ENCODE peak calls at places on chromosomes 13 and 19, in seven cellular contexts. One of them, this sample, is unnamed.
A peak's percentile ranks its signal among the peaks of the same experiment; 100 is the strongest.

GRCh38 chr19:7250951-7251350 is 43.3 kb downstream of the INSR start:
- DNase-seq in fibroblast of the aortic adventitia: peak; percentile 27
- DNase-seq in body of pancreas: no peak
- DNase-seq in WERI-Rb-1: no peak
- DNase-seq in GM12865: no peak
- DNase-seq in testis: no peak
- DNase-seq in fibroblast of pulmonary artery: no peak
- DNase-seq in this sample: no peak

GRCh38 chr13:99634672-99635071 is 133.4 kb downstream of the TM9SF2 start:
- DNase-seq in GM12865: no peak
- DNase-seq in fibroblast of pulmonary artery: no peak
- DNase-seq in body of pancreas: no peak
- DNase-seq in testis: no peak
- DNase-seq in WERI-Rb-1: no peak
- DNase-seq in fibroblast of the aortic adventitia: no peak
- DNase-seq in this sample: no peak

GRCh38 chr19:47240996-47241918 is 10.3 kb upstream of the BBC3 start:
- DNase-seq in testis: peak; percentile 50
- DNase-seq in fibroblast of the aortic adventitia: peak; percentile 72
- DNase-seq in fibroblast of pulmonary artery: peak; percentile 80
- DNase-seq in WERI-Rb-1: peak; percentile 86
- DNase-seq in body of pancreas: peak; percentile 97
- DNase-seq in GM12865: peak; percentile 72
- DNase-seq in this sample: peak; percentile 84

GRCh38 chr13:21399741-21400140 is 59.4 kb downstream of the ZDHHC20 start:
- DNase-seq in GM12865: no peak
- DNase-seq in WERI-Rb-1: no peak
- DNase-seq in fibroblast of the aortic adventitia: peak; percentile 15
- DNase-seq in testis: no peak
- DNase-seq in body of pancreas: no peak
- DNase-seq in fibroblast of pulmonary artery: peak; percentile 39
- DNase-seq in this sample: peak; percentile 17

GRCh38 chr19:46963093-46963734 is 56.4 kb upstream of the NPAS1 start:
- DNase-seq in body of pancreas: no peak
- DNase-seq in WERI-Rb-1: no peak
- DNase-seq in GM12865: no peak
- DNase-seq in fibroblast of the aortic adventitia: peak; percentile 95
- DNase-seq in testis: no peak
- DNase-seq in fibroblast of pulmonary artery: peak; percentile 98
- DNase-seq in this sample: peak; percentile 87

GRCh38 chr19:11982526-11982925 is 17.7 kb downstream of the ZNF763 start:
- DNase-seq in body of pancreas: no peak
- DNase-seq in fibroblast of the aortic adventitia: no peak
- DNase-seq in fibroblast of pulmonary artery: no peak
- DNase-seq in testis: no peak
- DNase-seq in GM12865: no peak
- DNase-seq in WERI-Rb-1: no peak
- DNase-seq in this sample: no peak

GRCh38 chr13:77737583-77738200 is 40.2 kb downstream of the SLAIN1 start:
- DNase-seq in fibroblast of pulmonary artery: no peak
- DNase-seq in fibroblast of the aortic adventitia: no peak
- DNase-seq in body of pancreas: no peak
- DNase-seq in GM12865: no peak
- DNase-seq in WERI-Rb-1: no peak
- DNase-seq in testis: no peak
- DNase-seq in this sample: no peak

GRCh38 chr19:41297628-41298326 is 12.2 kb upstream of the CCDC97 start:
- DNase-seq in fibroblast of the aortic adventitia: no peak
- DNase-seq in body of pancreas: no peak
- DNase-seq in fibroblast of pulmonary artery: no peak
- DNase-seq in GM12865: peak; percentile 90
- DNase-seq in WERI-Rb-1: no peak
- DNase-seq in testis: no peak
- DNase-seq in this sample: no peak

GRCh38 chr19:42442833-42443232 is at the start of gene CXCL17:
- DNase-seq in GM12865: no peak
- DNase-seq in testis: no peak
- DNase-seq in fibroblast of the aortic adventitia: no peak
- DNase-seq in WERI-Rb-1: no peak
- DNase-seq in body of pancreas: peak; percentile 66
- DNase-seq in fibroblast of pulmonary artery: no peak
- DNase-seq in this sample: no peak

GRCh38 chr19:3658823-3659745 is 32.5 kb upstream of the CACTIN start:
- DNase-seq in WERI-Rb-1: peak; percentile 46
- DNase-seq in body of pancreas: no peak
- DNase-seq in testis: no peak
- DNase-seq in GM12865: no peak
- DNase-seq in fibroblast of the aortic adventitia: no peak
- DNase-seq in fibroblast of pulmonary artery: no peak
- DNase-seq in this sample: no peak

GRCh38 chr19:45340232-45340898 is at the start of gene KLC3:
- DNase-seq in fibroblast of the aortic adventitia: no peak
- DNase-seq in GM12865: no peak
- DNase-seq in testis: peak; percentile 42
- DNase-seq in fibroblast of pulmonary artery: no peak
- DNase-seq in body of pancreas: peak; percentile 68
- DNase-seq in WERI-Rb-1: peak; percentile 47
- DNase-seq in this sample: no peak

GRCh38 chr13:94416454-94417080 is 62.9 kb downstream of the DCT start:
- DNase-seq in fibroblast of pulmonary artery: peak; percentile 35
- DNase-seq in fibroblast of the aortic adventitia: no peak
- DNase-seq in GM12865: peak; percentile 30
- DNase-seq in testis: peak; percentile 23
- DNase-seq in body of pancreas: no peak
- DNase-seq in WERI-Rb-1: peak; percentile 92
- DNase-seq in this sample: peak; percentile 67

GRCh38 chr19:53696951-53697350 is 65.2 kb downstream of the DPRX start:
- DNase-seq in WERI-Rb-1: no peak
- DNase-seq in testis: no peak
- DNase-seq in fibroblast of pulmonary artery: peak; percentile 2
- DNase-seq in fibroblast of the aortic adventitia: no peak
- DNase-seq in GM12865: no peak
- DNase-seq in body of pancreas: no peak
- DNase-seq in this sample: peak; percentile 5

GRCh38 chr19:6536138-6536671 is 5.4 kb downstream of the TNFSF9 start:
- DNase-seq in fibroblast of pulmonary artery: peak; percentile 38
- DNase-seq in body of pancreas: peak; percentile 24
- DNase-seq in GM12865: peak; percentile 99
- DNase-seq in testis: peak; percentile 86
- DNase-seq in fibroblast of the aortic adventitia: peak; percentile 22
- DNase-seq in WERI-Rb-1: peak; percentile 69
- DNase-seq in this sample: peak; percentile 51

GRCh38 chr13:33228645-33229445 is 56.7 kb downstream of the STARD13 start:
- DNase-seq in GM12865: peak; percentile 68
- DNase-seq in fibroblast of pulmonary artery: peak; percentile 72
- DNase-seq in fibroblast of the aortic adventitia: peak; percentile 74
- DNase-seq in WERI-Rb-1: no peak
- DNase-seq in body of pancreas: no peak
- DNase-seq in testis: no peak
- DNase-seq in this sample: peak; percentile 72

GRCh38 chr13:25085125-25085742 is 10.7 kb upstream of the PABPC3 start:
- DNase-seq in WERI-Rb-1: peak; percentile 90
- DNase-seq in fibroblast of the aortic adventitia: peak; percentile 11
- DNase-seq in fibroblast of pulmonary artery: peak; percentile 49
- DNase-seq in body of pancreas: no peak
- DNase-seq in GM12865: peak; percentile 67
- DNase-seq in testis: peak; percentile 66
- DNase-seq in this sample: peak; percentile 67

GRCh38 chr19:31326329-31327028 is 22.8 kb downstream of the TSHZ3 start:
- DNase-seq in body of pancreas: no peak
- DNase-seq in testis: no peak
- DNase-seq in fibroblast of the aortic adventitia: no peak
- DNase-seq in WERI-Rb-1: no peak
- DNase-seq in fibroblast of pulmonary artery: no peak
- DNase-seq in GM12865: no peak
- DNase-seq in this sample: no peak

GRCh38 chr13:82758056-82758455 is 1124.2 kb downstream of the SLITRK1 start:
- DNase-seq in WERI-Rb-1: peak; percentile 22
- DNase-seq in testis: no peak
- DNase-seq in body of pancreas: no peak
- DNase-seq in fibroblast of pulmonary artery: peak; percentile 56
- DNase-seq in GM12865: no peak
- DNase-seq in fibroblast of the aortic adventitia: peak; percentile 36
- DNase-seq in this sample: peak; percentile 60

GRCh38 chr19:801030-801860 is 4.0 kb downstream of the PTBP1 start:
- DNase-seq in fibroblast of pulmonary artery: peak; percentile 66
- DNase-seq in fibroblast of the aortic adventitia: peak; percentile 55
- DNase-seq in WERI-Rb-1: no peak
- DNase-seq in GM12865: no peak
- DNase-seq in testis: peak; percentile 92
- DNase-seq in body of pancreas: peak; percentile 84
- DNase-seq in this sample: no peak

GRCh38 chr19:797528-798414 is 519 bp downstream of the PTBP1 start:
- DNase-seq in body of pancreas: peak; percentile 92
- DNase-seq in fibroblast of pulmonary artery: peak; percentile 91
- DNase-seq in GM12865: peak; percentile 97
- DNase-seq in WERI-Rb-1: peak; percentile 86
- DNase-seq in testis: peak; percentile 83
- DNase-seq in fibroblast of the aortic adventitia: peak; percentile 83
- DNase-seq in this sample: peak; percentile 92

GRCh38 chr19:800360-801029 is 3.2 kb downstream of the PTBP1 start:
- DNase-seq in body of pancreas: peak; percentile 74
- DNase-seq in fibroblast of pulmonary artery: no peak
- DNase-seq in GM12865: no peak
- DNase-seq in WERI-Rb-1: no peak
- DNase-seq in fibroblast of the aortic adventitia: peak; percentile 61
- DNase-seq in testis: peak; percentile 68
- DNase-seq in this sample: peak; percentile 70

GRCh38 chr19:798415-799075 is 1.3 kb downstream of the PTBP1 start:
- DNase-seq in WERI-Rb-1: no peak
- DNase-seq in GM12865: peak; percentile 21
- DNase-seq in body of pancreas: peak; percentile 58
- DNase-seq in testis: no peak
- DNase-seq in fibroblast of the aortic adventitia: peak; percentile 41
- DNase-seq in fibroblast of pulmonary artery: no peak
- DNase-seq in this sample: no peak

DNA sequence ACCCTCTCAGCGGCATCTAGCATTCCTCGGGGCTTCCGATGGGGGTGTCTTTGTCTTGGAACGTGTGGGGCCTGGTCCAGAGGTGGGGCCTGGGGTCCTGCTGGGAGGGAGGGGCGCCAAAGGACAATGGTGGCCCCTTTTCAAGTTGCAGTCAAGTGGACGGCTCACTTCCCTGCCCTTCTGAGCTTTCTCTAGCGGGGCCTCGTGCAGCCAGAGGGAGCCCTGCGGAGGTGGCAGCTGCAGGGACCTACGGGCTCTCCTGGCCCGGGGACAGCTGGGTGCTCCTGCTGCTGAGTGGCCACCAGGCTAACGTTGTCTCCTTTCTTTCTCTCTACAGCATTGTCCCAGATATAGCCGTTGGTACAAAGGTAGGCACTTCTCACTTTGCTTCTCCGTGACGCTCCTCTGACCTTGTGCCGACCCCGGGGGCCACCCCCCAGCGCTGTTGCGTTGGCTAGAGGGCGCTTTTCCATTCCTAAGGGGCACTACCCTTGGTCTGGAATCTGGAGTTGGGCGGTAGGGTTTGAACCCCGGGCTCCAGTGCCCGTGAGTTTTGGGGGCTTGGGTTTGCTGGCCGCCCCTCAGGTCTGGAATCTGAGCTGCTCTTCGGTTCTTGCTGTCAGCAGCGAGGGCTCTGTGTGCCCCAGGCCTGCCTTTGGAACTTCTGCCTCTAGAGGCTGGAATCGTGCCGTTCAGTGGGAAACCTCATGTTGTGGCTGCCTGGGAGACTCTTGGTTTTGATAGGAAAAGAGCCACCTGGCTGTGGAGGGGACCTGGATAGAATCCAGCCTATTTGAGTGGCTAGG is 2.0 kb downstream of the PTBP1 start:
- DNase-seq in body of pancreas: peak; percentile 62
- DNase-seq in WERI-Rb-1: no peak
- DNase-seq in testis: no peak
- DNase-seq in fibroblast of pulmonary artery: peak; percentile 64
- DNase-seq in fibroblast of the aortic adventitia: peak; percentile 65
- DNase-seq in GM12865: peak; percentile 35
- DNase-seq in this sample: peak; percentile 67
- TF ChIP-seq CTCF in body of pancreas: peak; percentile 27
- TF ChIP-seq CTCF in WERI-Rb-1: peak; percentile 46
- TF ChIP-seq CTCF in testis: no peak
- TF ChIP-seq CTCF in fibroblast of pulmonary artery: peak; percentile 35
- TF ChIP-seq CTCF in fibroblast of the aortic adventitia: peak; percentile 43
- TF ChIP-seq CTCF in GM12865: no peak
- TF ChIP-seq CTCF in this sample: peak; percentile 51

GRCh38 chr19:38228005-38228377 is 4.0 kb upstream of the DPF1 start:
- DNase-seq in GM12865: no peak
- DNase-seq in WERI-Rb-1: peak; percentile 59
- DNase-seq in body of pancreas: no peak
- DNase-seq in fibroblast of the aortic adventitia: no peak
- DNase-seq in fibroblast of pulmonary artery: no peak
- DNase-seq in testis: no peak
- DNase-seq in this sample: no peak
- H3K4me3 ChIP-seq in GM12865: no peak overlapping the region
- H3K4me3 ChIP-seq in WERI-Rb-1: peak overlapping the region; percentile 23
- H3K4me3 ChIP-seq in body of pancreas: no peak overlapping the region
- H3K4me3 ChIP-seq in fibroblast of the aortic adventitia: no peak overlapping the region
- H3K4me3 ChIP-seq in fibroblast of pulmonary artery: no peak overlapping the region
- H3K4me3 ChIP-seq in testis: no peak overlapping the region
- H3K4me3 ChIP-seq in this sample: no peak overlapping the region

DNA sequence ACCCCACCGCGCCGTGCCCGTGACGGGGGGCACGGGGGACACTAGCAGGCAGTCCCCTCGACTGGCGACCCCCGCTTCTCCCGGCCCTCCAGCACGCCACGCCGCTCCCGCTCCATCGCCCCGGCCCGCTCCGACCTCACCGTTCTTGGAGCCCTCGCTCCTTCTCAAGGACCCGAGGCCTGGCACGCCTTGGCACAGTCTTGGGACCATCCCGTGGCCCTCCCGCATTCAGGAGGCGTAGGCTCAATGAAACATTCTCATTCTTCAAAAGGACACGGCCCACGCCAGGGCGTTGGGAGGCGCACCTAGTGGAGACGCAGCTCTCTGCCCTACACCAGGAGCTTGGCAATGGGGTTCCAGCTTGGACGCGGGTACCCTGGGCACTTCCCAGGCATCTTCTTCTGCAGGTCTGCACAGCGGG is 473 bp upstream of the CERS1 start:
- DNase-seq in testis: peak; percentile 90
- DNase-seq in WERI-Rb-1: no peak
- DNase-seq in GM12865: no peak
- DNase-seq in fibroblast of pulmonary artery: no peak
- DNase-seq in fibroblast of the aortic adventitia: no peak
- DNase-seq in body of pancreas: no peak
- DNase-seq in this sample: no peak
- TF ChIP-seq CTCF in testis: no peak
- TF ChIP-seq CTCF in WERI-Rb-1: no peak
- TF ChIP-seq CTCF in GM12865: no peak
- TF ChIP-seq CTCF in fibroblast of pulmonary artery: no peak
- TF ChIP-seq CTCF in fibroblast of the aortic adventitia: no peak
- TF ChIP-seq CTCF in body of pancreas: no peak
- TF ChIP-seq CTCF in this sample: no peak

GRCh38 chr19:39497850-39498261 is 891 bp upstream of the DLL3 start:
- DNase-seq in testis: peak; percentile 39
- DNase-seq in fibroblast of the aortic adventitia: peak; percentile 20
- DNase-seq in WERI-Rb-1: peak; percentile 83
- DNase-seq in GM12865: peak; percentile 59
- DNase-seq in fibroblast of pulmonary artery: peak; percentile 29
- DNase-seq in body of pancreas: peak; percentile 28
- DNase-seq in this sample: peak; percentile 41
- H3K4me3 ChIP-seq in testis: no peak overlapping the region
- H3K4me3 ChIP-seq in fibroblast of the aortic adventitia: peak overlapping the region; percentile 31
- H3K4me3 ChIP-seq in WERI-Rb-1: peak overlapping the region; percentile 73
- H3K4me3 ChIP-seq in GM12865: no peak overlapping the region
- H3K4me3 ChIP-seq in fibroblast of pulmonary artery: peak overlapping the region; percentile 27
- H3K4me3 ChIP-seq in body of pancreas: no peak overlapping the region
- H3K4me3 ChIP-seq in this sample: peak overlapping the region; percentile 21

GRCh38 chr13:109369357-109370052 is 416.9 kb downstream of the IRS2 start:
- DNase-seq in WERI-Rb-1: no peak
- DNase-seq in GM12865: no peak
- DNase-seq in fibroblast of the aortic adventitia: no peak
- DNase-seq in body of pancreas: no peak
- DNase-seq in fibroblast of pulmonary artery: no peak
- DNase-seq in testis: no peak
- DNase-seq in this sample: no peak
- TF ChIP-seq CTCF in WERI-Rb-1: no peak
- TF ChIP-seq CTCF in GM12865: no peak
- TF ChIP-seq CTCF in fibroblast of the aortic adventitia: no peak
- TF ChIP-seq CTCF in body of pancreas: no peak
- TF ChIP-seq CTCF in fibroblast of pulmonary artery: no peak
- TF ChIP-seq CTCF in testis: no peak
- TF ChIP-seq CTCF in this sample: no peak

This sample was measured in choroid plexus epithelial cell.